ENCODE peak calls at places on chromosome 20, in nine cellular contexts. L is endothelial cell; P is neural progenitor cell; A is putamen; S is activated T-cell treated with anti-CD3 and anti-CD28 coated beads, Interleukin-2, amount 50 U/mL, for 72 hours; Z is RCC 7860; K is activated T-helper 2 cell treated with anti-CD3 and anti-CD28 coated beads, Interferon-gamma antibody, Interleukin-2, Interleukin-4, amounts not matched to agents 10 μg/mL and 5 μg/mL and 100 μg/mL, durations not matched to agents 14 hours and 24 hours and 36 hours; C is AG08396; H is WERI-Rb-1. W is an unnamed sample.

GRCh38 chr20:16407251-16408067 is 165.8 kb downstream of the KIF16B start:
- DNase-seq in P (no peak), S (no peak), K (no peak), C (no peak), L (no peak), A (no peak), H (no peak), Z (no peak), W (no peak)

GRCh38 chr20:18166939-18167338 is 29.3 kb downstream of the KAT14 start:
- DNase-seq in H (no peak), Z (no peak), C (no peak), L (no peak), K (no peak), S (no peak), A (no peak), P (no peak), W (no peak)

GRCh38 chr20:24953204-24953565 is 4.1 kb downstream of the CST7 start:
- DNase-seq in P (no peak), C (no peak), L (no peak), Z (no peak), K (no peak), A (no peak), H (no peak), S (no peak), W (no peak)

GRCh38 chr20:11267131-11267761 is 593.4 kb upstream of the JAG1 start:
- DNase-seq in P (peak; percentile 28), H (no peak), A (peak; percentile 83), L (no peak), K (no peak), C (peak; percentile 88), Z (peak; percentile 95), S (no peak), W (peak; percentile 78)

GRCh38 chr20:13322621-13323020 is 101.5 kb downstream of the ISM1 start:
- DNase-seq in A (no peak), Z (no peak), P (peak; percentile 47), C (no peak), L (peak; percentile 26), H (peak; percentile 34), K (no peak), S (no peak), W (no peak)

GRCh38 chr20:32820698-32821378 is 1.1 kb downstream of the MAPRE1 start:
- DNase-seq in L (no peak), S (no peak), Z (no peak), C (no peak), A (no peak), P (peak; percentile 34), K (no peak), H (no peak), W (no peak)

GRCh38 chr20:9344080-9344920 is 170.1 kb upstream of the LAMP5 start:
- DNase-seq in C (peak; percentile 12), H (no peak), S (no peak), K (no peak), A (peak; percentile 4), Z (peak; percentile 54), P (no peak), L (no peak), W (no peak)

GRCh38 chr20:62635232-62635631 is 7.1 kb upstream of the SLCO4A1 start:
- DNase-seq in K (no peak), Z (no peak), P (no peak), A (no peak), S (no peak), C (no peak), H (no peak), L (no peak), W (no peak)

GRCh38 chr20:59577809-59578601 is 26.3 kb upstream of the PHACTR3 start:
- DNase-seq in A (no peak), H (no peak), S (no peak), P (no peak), K (no peak), L (no peak), Z (no peak), C (no peak), W (no peak)

GRCh38 chr20:51142448-51142847 is 119.5 kb upstream of the KCNG1 start:
- DNase-seq in P (no peak), A (no peak), Z (no peak), H (no peak), K (no peak), L (no peak), S (no peak), C (no peak), W (no peak)

GRCh38 chr20:44642203-44643153 is 9.0 kb downstream of the ADA start:
- DNase-seq in H (no peak), P (peak; percentile 29), Z (peak; percentile 92), S (no peak), C (peak; percentile 70), L (peak; percentile 57), K (no peak), A (peak; percentile 64), W (peak; percentile 84)

GRCh38 chr20:49699200-49699992 is 14.3 kb downstream of the B4GALT5 start:
- DNase-seq in K (no peak), L (no peak), Z (peak; percentile 85), P (no peak), A (no peak), C (no peak), H (no peak), S (peak; percentile 62), W (no peak)

GRCh38 chr20:4951299-4951698 is 50.0 kb downstream of the SLC23A2 start:
- DNase-seq in H (no peak), S (no peak), C (peak; percentile 65), Z (peak; percentile 16), L (no peak), P (no peak), K (no peak), A (peak; percentile 76), W (peak; percentile 78)

GRCh38 chr20:370151-370600 is 10.4 kb upstream of the TRIB3 start:
- DNase-seq in A (no peak), L (no peak), P (no peak), H (no peak), C (no peak), Z (no peak), K (no peak), S (no peak), W (no peak)